ENCODE peak calls at places on chromosome 12, in six cellular contexts. W is GM12878; C is HEK293T; M is activated CD4-positive, alpha-beta T cell treated with anti-CD3 and anti-CD28 coated beads, Interleukin-2, amount 10 ng/mL, durations not matched to agents 7 days and 5 days; Y is NCI-H1417; K is ACHN. E is an unnamed sample.

GRCh38 chr12:65685514-65685913 is 138.8 kb upstream of the HMGA2 start:
- DNase-seq in W (no peak), C (peak), M (no peak), Y (no peak), K (peak), E (no peak)

GRCh38 chr12:10031318-10031717 is 836 bp downstream of the CLEC9A start:
- DNase-seq in W (no peak), C (no peak), M (no peak), Y (no peak), K (no peak), E (no peak)

GRCh38 chr12:114902665-114903393 is 218.9 kb upstream of the TBX3 start:
- DNase-seq in W (no peak), C (no peak), M (no peak), Y (no peak), K (no peak), E (no peak)

GRCh38 chr12:16285586-16285985 is 8.1 kb upstream of the SLC15A5 start:
- DNase-seq in W (no peak), C (no peak), M (no peak), Y (no peak), K (no peak), E (no peak)

GRCh38 chr12:65106948-65107347 is 14.2 kb downstream of the WIF1 start:
- DNase-seq in W (no peak), C (no peak), M (no peak), Y (no peak), K (peak), E (no peak)

GRCh38 chr12:116090516-116090915 is 187.0 kb downstream of the MED13L start:
- DNase-seq in W (no peak), C (no peak), M (no peak), Y (no peak), K (no peak), E (no peak)

GRCh38 chr12:53005215-53005985 is 856 bp upstream of the EIF4B start:
- DNase-seq in W (no peak), C (no peak), M (no peak), Y (peak), K (peak), E (peak)

GRCh38 chr12:66120477-66120876 is 10.1 kb downstream of the LLPH start:
- DNase-seq in W (no peak), C (no peak), M (no peak), Y (no peak), K (peak), E (no peak)

GRCh38 chr12:27396416-27396815 is 50.1 kb upstream of the SMCO2 start:
- DNase-seq in W (no peak), C (no peak), M (no peak), Y (no peak), K (no peak), E (no peak)

GRCh38 chr12:51534216-51534615 is 56.8 kb upstream of the SCN8A start:
- DNase-seq in W (no peak), C (no peak), M (no peak), Y (peak), K (no peak), E (no peak)

GRCh38 chr12:14827043-14827442 is 13.1 kb upstream of the SMCO3 start:
- DNase-seq in W (no peak), C (no peak), M (no peak), Y (no peak), K (no peak), E (no peak)

GRCh38 chr12:13195848-13196301 is 651 bp upstream of the EMP1 start:
- DNase-seq in W (no peak), C (no peak), M (no peak), Y (no peak), K (peak), E (peak)

GRCh38 chr12:123483602-123484273 is 25.8 kb downstream of the SNRNP35 start:
- DNase-seq in W (no peak), C (no peak), M (no peak), Y (no peak), K (no peak), E (no peak)

GRCh38 chr12:49671051-49671765 is 36.0 kb downstream of the FMNL3 start:
- DNase-seq in W (no peak), C (no peak), M (peak), Y (no peak), K (no peak), E (no peak)

GRCh38 chr12:121579190-121579791 is 1.5 kb downstream of the KDM2B start:
- DNase-seq in W (no peak), C (peak), M (peak), Y (peak), K (peak), E (no peak)

E was measured in mucosa of gallbladder.